ENCODE peak calls at places on chromosomes 16 and 17, in four cellular contexts. H is M059J, Z is NCI-H2081, N is AML-193. Q is an unnamed sample.

GRCh38 chr16:20393801-20394637 is 10.5 kb downstream of the PDILT start:
- DNase-seq in H (peak), N (no peak), Z (no peak), Q (no peak)

GRCh38 chr17:28871056-28871579 is 16.3 kb downstream of the ERAL1 start:
- DNase-seq in H (no peak), Z (no peak), N (no peak), Q (no peak)

GRCh38 chr16:73219176-73219575 is 171.2 kb upstream of the ZFHX3 start:
- DNase-seq in H (no peak), N (no peak), Z (no peak), Q (no peak)

GRCh38 chr16:25217921-25218320 is 1.2 kb downstream of the AQP8 start:
- DNase-seq in N (no peak), Z (no peak), H (no peak), Q (no peak)

GRCh38 chr17:58402047-58402446 is 15.3 kb downstream of the RNF43 start:
- DNase-seq in Z (no peak), N (no peak), H (peak), Q (no peak)

GRCh38 chr17:77721823-77722160 is 236.7 kb upstream of the TNRC6C start:
- DNase-seq in Z (no peak), N (no peak), H (no peak), Q (no peak)

GRCh38 chr17:2786176-2786881 is 9.9 kb upstream of the RAP1GAP2 start:
- DNase-seq in Z (peak), N (peak), H (peak), Q (peak)

GRCh38 chr17:47203984-47204721 is 5.0 kb upstream of the MYL4 start:
- DNase-seq in Z (no peak), H (peak), N (no peak), Q (no peak)

GRCh38 chr16:75238132-75238852 is 13.1 kb downstream of the BCAR1 start:
- DNase-seq in Z (no peak), H (peak), N (no peak), Q (no peak)

GRCh38 chr17:11986939-11987329 is 10.3 kb downstream of the ZNF18 start:
- DNase-seq in H (peak), N (no peak), Z (peak), Q (no peak)

GRCh38 chr17:51850206-51850605 is 308.3 kb downstream of the CA10 start:
- DNase-seq in Z (no peak), N (no peak), H (no peak), Q (no peak)

GRCh38 chr17:8412089-8412488 is 14.5 kb upstream of the RNF222 start:
- DNase-seq in N (no peak), H (peak), Z (no peak), Q (no peak)

GRCh38 chr17:73452056-73452455 is 140.3 kb upstream of the CDC42EP4 start:
- DNase-seq in Z (no peak), N (no peak), H (no peak), Q (no peak)

Q was measured in NCI-H526 treated with DMSO at 0.1 percent for 48 hours.